ENCODE peak calls at places on chromosomes 11 and 22, in six cellular contexts. D, W, P, B, V and O are unnamed samples.

GRCh38 chr11:8111636-8112035 is 30.6 kb downstream of the TUB start:
- DNase-seq in D (no peak), V (no peak), P (no peak), W (no peak), B (no peak), O (no peak)

GRCh38 chr11:85530596-85530995 is 96.5 kb downstream of the DLG2 start:
- DNase-seq in V (no peak), P (no peak), D (no peak), B (no peak), W (no peak), O (no peak)

GRCh38 chr11:43576834-43577521 is 103.6 kb upstream of the HSD17B12 start:
- DNase-seq in W (no peak), V (peak), P (no peak), B (no peak), D (peak), O (no peak)

GRCh38 chr11:113286509-113287497 is 27.6 kb upstream of the TTC12 start:
- DNase-seq in W (peak), V (no peak), B (no peak), D (no peak), P (no peak), O (no peak)

GRCh38 chr11:34870548-34871209 is 45.5 kb downstream of the APIP start:
- DNase-seq in V (no peak), B (no peak), W (no peak), D (no peak), P (no peak), O (no peak)

GRCh38 chr11:126588630-126589491 is 233.4 kb downstream of the ST3GAL4 start:
- DNase-seq in B (no peak), V (no peak), D (no peak), P (no peak), W (no peak), O (no peak)

GRCh38 chr11:3665336-3666022 is 5.7 kb downstream of the CHRNA10 start:
- DNase-seq in B (no peak), P (no peak), W (peak), D (no peak), V (no peak), O (no peak)

GRCh38 chr11:26204110-26204509 is 127.8 kb upstream of the ANO3 start:
- DNase-seq in W (no peak), P (no peak), V (no peak), D (no peak), B (no peak), O (no peak)

GRCh38 chr11:2412323-2412722 is 11.8 kb downstream of the TSSC4 start:
- DNase-seq in B (no peak), V (no peak), W (no peak), D (no peak), P (no peak), O (no peak)

GRCh38 chr11:127470485-127470884 is 469.9 kb upstream of the KIRREL3 start:
- DNase-seq in V (no peak), P (peak), W (no peak), D (peak), B (peak), O (peak)

GRCh38 chr22:43399338-43399979 is 12.4 kb upstream of the MPPED1 start:
- DNase-seq in W (no peak), V (no peak), D (no peak), B (no peak), P (no peak), O (no peak)

GRCh38 chr11:115630109-115630700 is 126.0 kb upstream of the CADM1 start:
- DNase-seq in P (no peak), B (no peak), D (no peak), W (no peak), V (no peak), O (no peak)

GRCh38 chr11:107752954-107753822 is 41.3 kb upstream of the SLN start:
- DNase-seq in P (no peak), V (no peak), B (no peak), W (no peak), D (no peak), O (no peak)

GRCh38 chr22:48491451-48491941 is 1336.2 kb downstream of the BRD1 start:
- DNase-seq in P (no peak), V (no peak), D (no peak), W (peak), B (no peak), O (no peak)

GRCh38 chr22:39839917-39840510 is 53.5 kb downstream of the ENTHD1 start:
- DNase-seq in V (no peak), B (no peak), P (no peak), D (peak), W (no peak), O (no peak)

GRCh38 chr11:78291754-78292108 is 103.0 kb downstream of the USP35 start:
- DNase-seq in V (no peak), B (no peak), W (no peak), D (no peak), P (no peak), O (no peak)

GRCh38 chr11:94511932-94512781 is at the start of gene C11orf97:
- DNase-seq in W (no peak), B (peak), D (peak), P (peak), V (no peak), O (no peak)

GRCh38 chr22:19488884-19489843 is 9.4 kb downstream of the CDC45 start:
- DNase-seq in D (peak), V (no peak), P (no peak), W (no peak), B (no peak), O (no peak)

GRCh38 chr11:84290647-84291046 is 1004.5 kb upstream of the CCDC90B start:
- DNase-seq in B (no peak), W (no peak), V (no peak), D (no peak), P (no peak), O (no peak)

GRCh38 chr11:77517226-77517625 is 43.3 kb upstream of the PAK1 start:
- DNase-seq in W (no peak), V (no peak), P (no peak), D (no peak), B (no peak), O (no peak)

GRCh38 chr11:4103269-4103668 is 8.7 kb downstream of the RRM1 start:
- DNase-seq in V (no peak), B (no peak), W (no peak), P (no peak), D (no peak), O (no peak)

GRCh38 chr11:95910638-95911368 is 13.1 kb downstream of the MTMR2 start:
- DNase-seq in P (no peak), D (no peak), B (no peak), V (no peak), W (no peak), O (no peak)

GRCh38 chr11:112157274-112157766 is 6.6 kb downstream of the IL18 start:
- DNase-seq in P (no peak), B (peak), V (peak), D (no peak), W (no peak), O (peak)

GRCh38 chr22:24247011-24247507 is 2.2 kb upstream of the GGT5 start:
- DNase-seq in B (no peak), P (no peak), D (no peak), W (no peak), V (no peak), O (no peak)

GRCh38 chr22:48481748-48482147 is 1345.9 kb downstream of the BRD1 start:
- DNase-seq in V (no peak), D (no peak), W (no peak), B (no peak), P (no peak), O (no peak)

GRCh38 chr11:92627615-92628201 is 341.7 kb upstream of the MTNR1B start:
- DNase-seq in V (no peak), W (no peak), D (no peak), B (no peak), P (no peak), O (no peak)

GRCh38 chr22:38469306-38469781 is 1.4 kb downstream of the KDELR3 start:
- DNase-seq in V (no peak), W (peak), B (no peak), D (no peak), P (no peak), O (no peak)

GRCh38 chr22:49930596-49931412 is 12.4 kb downstream of the CRELD2 start:
- DNase-seq in V (peak), D (peak), B (peak), P (peak), W (no peak), O (no peak)

GRCh38 chr11:124970925-124971324 is 16.9 kb downstream of the CCDC15 start:
- DNase-seq in B (no peak), D (no peak), W (no peak), P (no peak), V (peak), O (no peak)

GRCh38 chr22:26377170-26377825 is 51.8 kb upstream of the ASPHD2 start:
- DNase-seq in B (no peak), P (no peak), D (no peak), W (no peak), V (no peak), O (no peak)

GRCh38 chr11:12137005-12137690 is 26.8 kb downstream of the MICAL2 start:
- DNase-seq in V (no peak), P (peak), D (no peak), B (no peak), W (no peak), O (no peak)

GRCh38 chr11:110715541-110715940 is 3.3 kb upstream of the ARHGAP20 start:
- DNase-seq in B (no peak), V (no peak), P (no peak), W (no peak), D (no peak), O (no peak)

GRCh38 chr11:114192841-114193389 is 103.3 kb upstream of the NNMT start:
- DNase-seq in V (no peak), B (no peak), W (no peak), P (no peak), D (no peak), O (no peak)

GRCh38 chr22:46446799-46447198 is 90.6 kb downstream of the CELSR1 start:
- DNase-seq in B (no peak), W (no peak), V (no peak), D (no peak), P (no peak), O (no peak)

GRCh38 chr11:119518746-119519382 is 95.9 kb upstream of the THY1 start:
- DNase-seq in D (peak), P (no peak), W (no peak), B (no peak), V (no peak), O (no peak)

GRCh38 chr11:45178890-45179663 is 32.6 kb downstream of the PRDM11 start:
- DNase-seq in B (no peak), W (peak), V (no peak), P (no peak), D (peak), O (peak)

GRCh38 chr11:100863080-100863581 is 176.0 kb downstream of the ARHGAP42 start:
- DNase-seq in B (peak), V (no peak), W (no peak), D (peak), P (no peak), O (no peak)

GRCh38 chr22:24510694-24511625 is 15.8 kb downstream of the UPB1 start:
- DNase-seq in D (peak), W (no peak), P (no peak), V (no peak), B (no peak), O (no peak)

GRCh38 chr22:19879651-19879995 is 24.9 kb upstream of the GNB1L start:
- DNase-seq in V (no peak), P (no peak), B (peak), W (no peak), D (no peak), O (no peak)

DNA sequence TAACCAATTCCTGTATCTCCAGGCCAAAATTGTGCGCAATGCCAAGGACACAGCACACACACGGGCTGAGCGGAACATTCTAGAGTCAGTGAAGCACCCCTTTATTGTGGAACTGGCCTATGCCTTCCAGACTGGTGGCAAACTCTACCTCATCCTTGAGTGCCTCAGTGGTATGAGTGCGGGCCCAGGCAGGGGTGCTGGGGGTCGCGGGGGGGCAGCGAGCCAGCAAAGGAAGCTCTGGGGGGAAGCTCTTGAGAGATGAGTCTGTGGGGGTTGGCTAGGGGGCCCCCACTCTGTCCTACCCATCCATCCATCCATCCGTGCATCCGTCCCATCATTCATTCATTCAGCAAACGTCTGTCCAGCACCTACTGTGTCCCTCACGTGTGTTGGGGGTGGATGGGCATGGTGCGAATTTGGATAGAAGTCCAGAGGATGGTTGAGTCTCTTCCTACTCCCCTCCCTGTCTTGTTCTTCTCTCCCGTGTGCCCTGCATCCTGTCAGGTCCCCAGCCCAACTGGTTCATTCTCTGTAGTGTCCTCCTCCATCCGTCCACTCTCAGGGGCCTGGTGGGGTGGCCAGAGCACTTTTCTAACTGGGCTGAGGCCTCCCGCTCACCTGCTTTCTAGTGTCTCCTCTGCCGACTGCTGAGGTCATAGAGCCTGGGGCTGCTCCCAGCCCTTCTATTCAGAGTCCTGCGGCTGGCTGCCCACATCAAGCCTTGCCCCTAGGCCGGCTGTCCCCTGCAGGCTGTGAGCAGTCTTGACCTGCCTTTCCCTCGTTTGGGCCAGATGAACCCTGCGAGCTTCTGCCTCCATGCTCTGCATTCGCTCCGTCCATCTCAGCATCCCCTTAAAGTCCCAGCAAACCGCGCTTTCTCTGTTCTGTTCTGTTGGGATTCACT is 3.3 kb downstream of the RPS6KB2 start:
- DNase-seq in W (no peak), D (no peak), P (no peak), B (no peak), V (no peak), O (no peak)
- TF ChIP-seq POLR2A in W (no peak), D (no peak), P (no peak), B (no peak), V (no peak), O (no peak)

DNA sequence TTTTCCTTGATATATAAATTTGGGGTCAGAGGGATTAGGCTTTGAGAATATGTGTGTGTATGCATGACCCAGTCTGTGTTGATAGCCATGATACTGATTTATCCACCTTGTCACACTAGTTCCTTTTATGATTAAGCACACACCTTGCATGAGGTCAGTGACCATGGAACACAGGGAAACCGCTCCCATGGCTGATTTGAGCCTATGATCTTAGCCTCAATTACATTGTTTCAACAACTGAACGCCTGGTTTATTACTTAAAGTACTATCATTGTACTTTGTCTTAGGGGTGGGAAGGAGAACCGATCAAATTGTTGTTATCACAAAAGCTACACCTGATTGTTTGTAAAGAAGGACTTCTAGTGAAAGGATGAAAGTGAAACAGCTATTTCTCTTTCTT is 70.7 kb downstream of the ARFGAP2 start:
- DNase-seq in P (peak), V (no peak), D (no peak), B (no peak), W (no peak), O (no peak)
- TF ChIP-seq POLR2A in P (no peak), V (no peak), D (no peak), B (no peak), W (no peak), O (no peak)

DNA sequence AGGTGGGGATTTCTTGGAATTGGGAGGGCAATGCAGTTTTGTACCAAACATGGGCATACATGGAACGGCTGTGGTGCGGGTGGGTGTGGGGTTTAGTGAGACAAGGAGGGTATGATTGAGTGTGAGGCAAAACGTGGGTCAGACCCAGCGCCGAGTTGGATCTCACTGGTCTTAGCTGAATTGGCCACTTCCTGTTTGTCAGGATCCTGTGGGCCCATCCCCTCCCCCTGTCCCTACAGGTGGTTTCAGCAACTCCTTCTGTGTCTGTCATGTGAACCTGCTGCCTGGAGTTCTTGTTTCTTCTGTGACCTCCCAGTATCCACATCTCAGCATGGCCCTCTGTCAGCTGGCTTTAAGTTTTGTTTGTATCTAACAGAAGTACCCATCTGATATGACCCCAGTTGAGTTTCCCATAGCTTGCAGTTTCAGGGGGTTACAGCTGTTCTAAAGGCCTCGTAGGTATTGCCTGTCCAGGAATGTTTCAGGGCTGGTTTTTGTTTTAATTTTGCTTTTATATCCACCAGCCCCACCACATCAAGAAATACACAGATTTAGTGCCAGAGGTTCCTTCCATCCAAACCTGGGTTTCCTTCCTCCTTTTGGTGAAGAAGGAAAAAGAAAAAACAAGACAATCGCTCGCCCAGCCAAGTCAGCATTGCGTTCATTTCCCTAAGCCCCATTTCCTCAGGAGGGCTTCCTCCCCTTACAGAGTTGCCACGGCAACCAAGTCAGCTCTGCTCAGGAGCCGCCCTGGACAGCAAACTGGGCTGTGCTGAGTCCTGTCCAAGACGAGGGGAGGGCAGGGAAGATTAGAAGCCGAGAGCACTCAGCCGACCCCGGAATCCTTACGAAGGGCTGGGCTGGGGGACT is 6.1 kb downstream of the APOL1 start:
- DNase-seq in B (no peak), D (peak), W (no peak), V (no peak), P (peak), O (no peak)
- TF ChIP-seq POLR2A in B (no peak), D (no peak), W (no peak), V (no peak), P (no peak), O (no peak)

DNA sequence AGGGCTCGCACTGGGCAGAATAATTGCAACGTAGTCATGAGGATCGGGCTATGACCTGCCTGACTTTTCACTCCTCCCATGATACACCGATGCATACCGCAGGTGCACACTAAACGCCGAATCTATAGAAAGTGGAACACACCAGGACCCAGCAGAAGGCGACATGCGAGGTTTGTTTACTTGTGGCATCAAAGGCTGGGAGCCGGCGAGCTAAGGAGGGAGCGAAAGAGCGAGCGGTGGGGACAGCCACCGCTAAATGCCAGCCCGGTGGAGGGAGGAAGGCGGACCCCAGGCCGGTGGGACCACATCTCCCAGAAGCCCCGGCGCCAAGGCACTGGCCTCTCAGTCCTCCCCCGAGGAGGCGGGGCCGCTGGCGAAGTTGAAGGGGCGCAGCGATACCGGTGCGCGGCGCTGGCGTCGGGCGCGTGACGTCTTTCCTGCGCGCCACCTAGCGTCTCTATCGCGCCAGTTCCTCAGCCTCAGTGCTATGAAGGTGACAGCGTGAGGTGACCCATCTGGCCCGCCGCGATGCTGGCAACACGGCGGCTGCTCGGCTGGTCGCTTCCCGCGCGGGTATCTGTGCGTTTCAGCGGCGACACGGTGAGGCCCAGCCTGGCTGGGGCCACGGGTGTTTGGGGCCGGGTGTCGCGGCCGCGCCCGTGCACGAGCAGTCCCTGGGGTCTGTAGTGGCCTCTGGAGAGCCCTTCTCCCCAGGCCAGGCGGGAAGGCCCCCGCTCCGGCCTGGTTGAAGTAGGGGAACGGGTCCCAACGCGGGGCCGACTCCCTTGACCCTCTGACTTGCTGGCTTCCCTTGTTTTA is at the start of gene NDUFV1:
- DNase-seq in V (peak), D (peak), B (peak), P (peak), W (peak), O (peak)
- TF ChIP-seq POLR2A in V (peak), D (peak), B (peak), P (peak), W (no peak), O (peak)

GRCh38 chr11:65891180-65892136 is 985 bp downstream of the CCDC85B start:
- DNase-seq in B (no peak), V (no peak), D (peak), P (no peak), W (peak), O (no peak)
- TF ChIP-seq POLR2A in B (peak), V (peak), D (peak), P (peak), W (no peak), O (peak)

GRCh38 chr22:18116634-18117033 is 6.0 kb downstream of the TUBA8 start:
- DNase-seq in P (no peak), V (no peak), D (no peak), B (no peak), W (no peak), O (no peak)
- TF ChIP-seq POLR2A in P (no peak), V (no peak), D (no peak), B (no peak), W (no peak), O (no peak)

GRCh38 chr11:17298302-17298701 is 21.8 kb downstream of the NUCB2 start:
- DNase-seq in V (no peak), D (no peak), P (no peak), W (no peak), B (no peak), O (no peak)

GRCh38 chr11:17293308-17293707 is 16.8 kb downstream of the NUCB2 start:
- DNase-seq in V (no peak), P (no peak), W (no peak), D (no peak), B (no peak), O (no peak)

GRCh38 chr11:17291710-17292109 is 15.2 kb downstream of the NUCB2 start:
- DNase-seq in P (no peak), D (no peak), B (no peak), V (no peak), W (no peak), O (no peak)

GRCh38 chr11:17296852-17297559 is 20.5 kb downstream of the NUCB2 start:
- DNase-seq in W (no peak), V (no peak), B (no peak), D (no peak), P (no peak), O (no peak)

GRCh38 chr11:17294033-17294432 is 17.5 kb downstream of the NUCB2 start:
- DNase-seq in P (no peak), V (no peak), B (no peak), D (no peak), W (no peak), O (no peak)
- TF ChIP-seq POLR2A in P (no peak), V (no peak), B (no peak), D (no peak), W (no peak), O (no peak)